ENCODE peak calls at places on chromosomes 6 and 20, in eight cellular contexts. J, V, N, G, R, I, T and K are unnamed samples.

GRCh38 chr6:104118274-104118673 is 741.4 kb downstream of the HACE1 start:
- DNase-seq in I (no peak), N (no peak), V (no peak), R (no peak), G (peak), J (no peak), T (no peak), K (no peak)

GRCh38 chr6:48021904-48022303 is 89.1 kb downstream of the PTCHD4 start:
- DNase-seq in V (no peak), G (no peak), N (no peak), J (no peak), T (no peak), I (no peak), R (no peak), K (no peak)

GRCh38 chr6:9139762-9140161 is 704.4 kb upstream of the SLC35B3 start:
- DNase-seq in R (no peak), G (no peak), I (no peak), T (peak), N (no peak), J (no peak), V (no peak), K (no peak)

GRCh38 chr20:57698191-57698866 is 11.5 kb downstream of the PMEPA1 start:
- DNase-seq in J (no peak), G (peak), T (peak), N (no peak), I (no peak), V (peak), R (peak), K (no peak)

GRCh38 chr6:127118505-127119360 is at the start of gene RSPO3:
- DNase-seq in R (peak), I (no peak), T (no peak), V (peak), J (no peak), G (peak), N (no peak), K (peak)

GRCh38 chr6:102619585-102619984 is 1226.1 kb downstream of the GRIK2 start:
- DNase-seq in I (no peak), T (no peak), V (no peak), G (peak), N (no peak), J (no peak), R (no peak), K (peak)

GRCh38 chr6:6420097-6420496 is 99.6 kb upstream of the F13A1 start:
- DNase-seq in R (no peak), T (no peak), N (no peak), I (no peak), J (no peak), G (no peak), V (no peak), K (no peak)

GRCh38 chr6:152993847-152994246 is 8.7 kb downstream of the MTRF1L start:
- DNase-seq in R (no peak), J (no peak), G (no peak), N (no peak), V (no peak), I (no peak), T (no peak), K (no peak)

GRCh38 chr20:24963672-24964517 is 14.8 kb downstream of the CST7 start:
- DNase-seq in V (peak), T (no peak), I (no peak), G (no peak), N (no peak), J (no peak), R (no peak), K (peak)

GRCh38 chr20:18738055-18738454 is 75.5 kb upstream of the SCP2D1 start:
- DNase-seq in R (no peak), J (no peak), G (no peak), T (no peak), N (peak), V (peak), I (no peak), K (no peak)

GRCh38 chr6:136586295-136586694 is 36.1 kb upstream of the MAP7 start:
- DNase-seq in G (peak), I (no peak), J (no peak), N (no peak), V (no peak), T (peak), R (no peak), K (no peak)

GRCh38 chr6:41092421-41093140 is 19.8 kb downstream of the NFYA start:
- DNase-seq in T (peak), G (peak), R (no peak), N (no peak), J (no peak), I (no peak), V (no peak), K (peak)

GRCh38 chr6:69423785-69424184 is 373.0 kb downstream of the LMBRD1 start:
- DNase-seq in I (no peak), T (no peak), J (no peak), R (no peak), G (no peak), N (no peak), V (no peak), K (no peak)

GRCh38 chr20:23047001-23047737 is 2.3 kb downstream of the THBD start:
- DNase-seq in T (no peak), J (no peak), V (no peak), G (no peak), N (no peak), I (no peak), R (no peak), K (no peak)

GRCh38 chr6:32177182-32177787 is 920 bp upstream of the RNF5 start:
- DNase-seq in G (peak), T (no peak), R (peak), V (no peak), J (no peak), N (no peak), I (no peak), K (peak)

GRCh38 chr6:25623065-25623464 is 28.9 kb upstream of the SCGN start:
- DNase-seq in R (no peak), G (no peak), N (no peak), I (no peak), V (no peak), T (no peak), J (no peak), K (no peak)

GRCh38 chr20:63461364-63461763 is 11.1 kb downstream of the KCNQ2 start:
- DNase-seq in N (no peak), T (no peak), G (no peak), R (peak), J (no peak), I (no peak), V (no peak), K (no peak)

GRCh38 chr6:113645576-113645970 is 211.6 kb upstream of the MARCKS start:
- DNase-seq in G (peak), T (peak), R (peak), I (no peak), V (peak), J (no peak), N (no peak), K (no peak)